ENCODE peak calls at places on chromosome 3, in six cellular contexts. C, U, V, H, Q and T are unnamed samples.

GRCh38 chr3:43185656-43186375 is 79.9 kb upstream of the POMGNT2 start:
- DNase-seq in C (no peak), V (no peak), H (no peak), U (no peak), Q (no peak), T (peak)

GRCh38 chr3:139894638-139894989 is 40.4 kb upstream of the CLSTN2 start:
- DNase-seq in U (no peak), Q (no peak), V (no peak), H (no peak), C (no peak), T (no peak)

GRCh38 chr3:36738701-36739100 is 25.7 kb downstream of the DCLK3 start:
- DNase-seq in Q (no peak), U (no peak), C (no peak), H (no peak), V (no peak), T (peak)

GRCh38 chr3:58640700-58641372 is 25.7 kb downstream of the FAM3D start:
- DNase-seq in C (peak), Q (peak), V (peak), H (peak), U (peak), T (peak)

GRCh38 chr3:10192953-10193691 is 28.4 kb downstream of the IRAK2 start:
- DNase-seq in H (peak), V (no peak), Q (no peak), U (peak), C (no peak), T (peak)

GRCh38 chr3:117600112-117600511 is 890.5 kb downstream of the TUSC7 start:
- DNase-seq in H (no peak), Q (peak), U (no peak), C (no peak), V (peak), T (no peak)

GRCh38 chr3:37745079-37745478 is 116.6 kb upstream of the CTDSPL start:
- DNase-seq in C (no peak), H (no peak), V (no peak), U (no peak), Q (no peak), T (no peak)

GRCh38 chr3:88987786-88988185 is 119.6 kb upstream of the EPHA3 start:
- DNase-seq in C (no peak), U (no peak), Q (no peak), V (no peak), H (no peak), T (peak)

GRCh38 chr3:120364821-120365220 is 15.7 kb upstream of the LRRC58 start:
- DNase-seq in V (no peak), Q (no peak), U (no peak), H (no peak), C (no peak), T (peak)

GRCh38 chr3:174168538-174169254 is 690.4 kb upstream of the NAALADL2 start:
- DNase-seq in C (no peak), H (no peak), U (no peak), V (no peak), Q (no peak), T (no peak)

GRCh38 chr3:123658860-123659221 is 74.0 kb upstream of the HACD2 start:
- DNase-seq in U (no peak), Q (no peak), V (no peak), C (peak), H (no peak), T (no peak)

DNA sequence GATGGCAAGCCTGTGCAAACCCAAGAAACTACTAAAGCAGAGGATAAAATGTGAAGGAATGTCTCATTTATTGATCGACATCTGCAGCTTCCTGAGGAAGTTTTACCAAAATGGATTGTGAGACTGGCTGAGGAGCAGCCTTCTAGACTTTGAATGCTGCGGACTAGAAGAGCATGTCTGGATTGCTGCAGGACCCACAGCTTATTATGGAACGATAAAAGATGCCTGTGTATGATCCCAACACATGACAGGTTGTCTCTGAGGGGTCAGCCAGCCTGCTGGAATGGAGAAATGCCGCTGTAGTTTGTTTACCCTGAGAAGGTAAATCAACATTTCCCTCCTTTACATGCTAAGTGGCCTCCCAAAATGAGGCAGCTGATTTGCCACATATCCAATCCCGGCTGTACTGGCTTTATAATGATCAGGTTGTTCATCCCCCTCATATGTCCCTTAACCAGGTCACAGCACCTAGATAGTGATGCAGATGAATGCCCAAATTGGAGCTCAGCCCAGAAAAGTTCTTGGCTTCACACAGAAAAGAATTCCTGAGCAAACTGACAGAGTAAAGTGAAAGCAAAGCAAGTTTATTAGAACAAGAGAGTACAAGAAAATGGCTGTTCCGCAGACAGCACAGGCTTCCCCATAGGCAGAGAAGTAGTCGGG is 63.9 kb downstream of the IL12A start:
- DNase-seq in V (no peak), U (no peak), C (no peak), H (peak), Q (no peak), T (peak)
- H3K4me3 ChIP-seq in V (no peak), U (no peak), C (no peak), H (no peak), Q (no peak), T (no peak)

DNA sequence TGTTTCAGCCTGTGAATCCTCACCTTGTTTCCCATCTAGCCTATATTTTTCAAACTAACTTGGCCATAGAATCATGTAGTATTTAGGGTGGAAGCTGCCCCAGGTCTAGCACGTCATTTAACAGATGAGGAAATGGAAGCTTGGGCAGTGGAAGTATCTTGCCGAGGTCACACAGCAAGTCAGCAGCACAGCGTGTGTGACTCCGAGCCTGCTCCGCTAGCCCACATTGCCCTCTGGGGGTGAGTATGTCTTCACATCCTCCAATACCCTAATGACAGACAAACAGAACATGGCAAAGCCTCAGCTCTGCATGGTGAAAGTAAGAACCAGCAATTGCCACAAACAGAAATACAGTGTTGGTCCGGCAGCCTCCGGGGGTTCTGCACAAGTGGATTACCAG is 2.2 kb upstream of the CCR5 start:
- DNase-seq in U (peak), V (peak), H (no peak), Q (peak), C (peak), T (peak)
- TF ChIP-seq CTCF in U (peak), V (peak), H (no peak), Q (peak), C (peak), T (peak)

GRCh38 chr3:49867400-49867799 is 2.3 kb downstream of the CAMKV start:
- DNase-seq in C (no peak), V (no peak), U (no peak), H (no peak), Q (no peak), T (no peak)

GRCh38 chr3:49869525-49870126 is at the start of gene CAMKV:
- DNase-seq in H (no peak), U (peak), V (no peak), C (no peak), Q (no peak), T (no peak)

GRCh38 chr3:49867871-49868321 is 1.8 kb downstream of the CAMKV start:
- DNase-seq in U (peak), H (peak), C (no peak), Q (no peak), V (no peak), T (peak)

GRCh38 chr3:49871536-49872157 is 1.9 kb upstream of the CAMKV start:
- DNase-seq in V (no peak), C (no peak), U (no peak), Q (no peak), H (no peak), T (no peak)

DNA sequence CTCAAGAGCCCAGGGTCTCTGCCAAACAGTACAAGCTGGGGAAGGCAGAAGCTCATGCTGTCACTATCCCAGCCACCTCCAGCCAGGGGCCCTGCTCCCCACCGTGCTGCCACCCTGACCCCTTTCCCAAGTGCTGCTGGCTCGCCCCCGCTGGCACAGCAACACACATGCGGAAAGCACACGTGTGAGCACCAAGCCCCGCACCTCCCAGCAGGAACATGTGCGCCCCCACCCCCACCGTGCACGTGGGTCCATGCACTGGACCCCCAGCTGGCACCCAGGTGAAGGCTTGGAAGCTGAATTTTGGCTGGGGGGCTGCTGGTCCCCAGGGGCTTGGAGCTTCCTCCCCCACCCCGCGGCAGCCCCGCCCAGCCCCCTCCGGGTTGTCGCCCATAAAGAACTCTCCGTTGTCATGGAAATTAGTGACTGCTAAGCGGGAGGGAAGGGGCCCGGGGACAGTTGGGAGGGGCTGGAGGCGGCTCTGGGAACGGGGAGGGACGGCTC is 703 bp downstream of the CAMKV start:
- DNase-seq in V (no peak), C (no peak), H (no peak), Q (no peak), U (peak), T (no peak)
- H3K4me3 ChIP-seq in V (peak), C (no peak), H (peak), Q (peak), U (peak), T (no peak)

GRCh38 chr3:169564883-169565282 is 98.6 kb downstream of the MECOM start:
- DNase-seq in C (no peak), V (no peak), U (no peak), H (no peak), Q (no peak), T (no peak)
- TF ChIP-seq CTCF in C (no peak), V (peak), U (peak), H (peak), Q (no peak), T (peak)

GRCh38 chr3:122245513-122246174 is 62.2 kb downstream of the CASR start:
- DNase-seq in H (no peak), Q (no peak), V (peak), U (no peak), C (no peak), T (peak)
- H3K4me3 ChIP-seq in H (no peak), Q (peak), V (peak), U (no peak), C (no peak), T (no peak)

GRCh38 chr3:65246561-65246960 is 558.8 kb upstream of the ADAMTS9 start:
- DNase-seq in H (no peak), Q (no peak), V (no peak), U (no peak), C (no peak), T (no peak)

GRCh38 chr3:65251375-65251774 is 563.6 kb upstream of the ADAMTS9 start:
- DNase-seq in U (no peak), V (no peak), H (no peak), C (no peak), Q (no peak), T (no peak)

DNA sequence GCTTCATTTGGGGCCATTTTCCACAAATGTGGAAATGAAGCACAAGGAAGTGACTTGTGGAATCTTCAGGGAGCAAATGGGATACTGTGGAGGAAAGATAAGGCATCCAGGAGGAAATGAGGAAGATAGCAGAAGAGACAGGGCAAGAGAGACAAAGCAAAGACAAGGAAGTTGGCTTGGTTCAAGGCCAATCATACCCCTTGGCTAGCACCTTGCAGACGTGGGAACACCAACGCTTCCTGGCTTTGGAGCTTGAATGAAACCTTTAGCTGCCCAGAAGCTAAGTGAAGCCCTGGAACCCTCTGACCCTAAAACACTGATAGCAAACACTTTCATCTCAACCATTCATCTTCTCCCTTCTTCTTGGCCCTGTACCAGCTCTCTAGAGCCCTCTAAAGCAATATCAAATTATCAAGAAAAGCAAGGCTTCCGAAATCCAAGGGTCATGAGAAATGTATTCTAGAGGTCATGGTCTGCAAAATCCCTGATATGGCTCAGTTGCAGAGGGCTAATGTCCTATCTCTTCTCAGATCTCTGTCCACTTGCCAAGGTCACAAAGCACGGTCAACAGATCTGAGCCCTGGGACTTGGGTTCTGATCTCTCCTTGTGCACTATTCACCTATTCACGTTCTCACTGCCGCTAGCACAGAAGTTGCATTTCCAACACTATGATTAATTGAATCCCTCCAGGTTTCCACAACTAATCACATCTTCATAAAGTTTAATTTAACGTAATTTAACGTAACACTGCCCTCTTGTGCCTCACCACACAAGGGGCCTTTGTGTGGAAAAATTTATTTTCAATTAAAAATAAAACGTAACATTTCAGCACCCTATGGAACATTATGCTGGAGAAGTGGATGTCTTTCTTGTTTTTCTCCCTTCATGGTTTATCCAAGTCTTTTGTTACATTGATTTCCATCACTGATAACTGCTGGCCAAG is 557.6 kb upstream of the ADAMTS9 start:
- DNase-seq in V (no peak), U (no peak), Q (no peak), H (peak), C (no peak), T (peak)
- TF ChIP-seq CTCF in V (no peak), U (peak), Q (peak), H (peak), C (no peak), T (peak)

GRCh38 chr3:48561045-48561736 is 2.4 kb downstream of the UCN2 start:
- DNase-seq in V (peak), Q (peak), H (no peak), U (peak), C (no peak), T (peak)
- H3K4me3 ChIP-seq in V (no peak), Q (peak), H (peak), U (peak), C (no peak), T (peak)

DNA sequence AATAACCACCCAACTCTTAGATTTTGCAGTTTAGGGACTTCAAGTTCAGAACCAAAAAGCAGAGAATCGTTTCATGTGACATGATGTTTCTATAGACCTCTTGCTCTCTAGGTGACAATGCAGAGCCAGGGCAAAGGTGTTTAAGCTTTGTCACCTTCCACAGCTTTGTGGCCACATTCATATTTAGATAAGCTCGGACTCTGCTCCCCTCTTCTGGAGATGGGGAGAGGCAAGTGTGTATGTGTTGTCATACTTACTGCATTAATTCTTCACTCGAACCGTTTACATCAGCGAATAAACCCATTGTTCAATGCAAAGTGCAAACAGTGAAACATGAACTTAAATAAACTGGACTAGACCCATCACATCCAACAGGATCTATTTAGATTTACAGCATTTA is 33.2 kb downstream of the ST3GAL6 start:
- DNase-seq in V (no peak), H (no peak), U (no peak), Q (no peak), C (no peak), T (no peak)
- TF ChIP-seq CTCF in V (no peak), H (no peak), U (no peak), Q (no peak), C (no peak), T (no peak)

GRCh38 chr3:16481570-16481897 is 32.0 kb downstream of the RFTN1 start:
- DNase-seq in U (no peak), C (no peak), Q (no peak), H (no peak), V (no peak), T (no peak)

GRCh38 chr3:16482770-16483531 is 30.5 kb downstream of the RFTN1 start:
- DNase-seq in H (no peak), C (peak), V (no peak), Q (peak), U (no peak), T (peak)

GRCh38 chr3:16480861-16481569 is 32.5 kb downstream of the RFTN1 start:
- DNase-seq in H (no peak), Q (no peak), V (peak), U (peak), C (no peak), T (peak)

GRCh38 chr3:16484216-16484615 is 29.3 kb downstream of the RFTN1 start:
- DNase-seq in Q (no peak), V (no peak), H (peak), C (no peak), U (no peak), T (peak)

GRCh38 chr3:16482194-16482769 is 31.2 kb downstream of the RFTN1 start:
- DNase-seq in H (no peak), U (no peak), Q (no peak), C (no peak), V (no peak), T (no peak)
- H3K4me3 ChIP-seq in H (no peak), U (no peak), Q (no peak), C (no peak), V (no peak), T (no peak)